ENCODE peak calls at places on chromosome 20, in six cellular contexts. R, U, T, E, S and L are unnamed samples. For H3K9me3 and H3K79me1, the result is how much of the 10 kb centered on the place peaks cover.

GRCh38 chr20:52127309-52127708 is 64.3 kb downstream of the ZFP64 start:
- DNase-seq in T (no peak), S (no peak), U (no peak), E (no peak), R (no peak), L (no peak)

GRCh38 chr20:50346372-50347347 is 156.0 kb downstream of the CEBPB start:
- DNase-seq in S (no peak), E (peak), T (no peak), R (peak), U (no peak), L (no peak)

GRCh38 chr20:18695175-18695574 is 107.3 kb downstream of the DTD1 start:
- DNase-seq in T (no peak), E (no peak), R (no peak), U (no peak), S (no peak), L (no peak)

GRCh38 chr20:13212750-13213149 is 8.3 kb upstream of the ISM1 start:
- DNase-seq in E (no peak), T (no peak), U (no peak), R (peak), S (peak), L (no peak)

GRCh38 chr20:35650632-35651031 is 14.1 kb downstream of the CPNE1 start:
- DNase-seq in U (no peak), T (no peak), E (no peak), S (no peak), R (no peak), L (no peak)

GRCh38 chr20:3209023-3209945 is at the start of gene ITPA:
- DNase-seq in S (peak), R (peak), E (peak), T (peak), U (peak), L (peak)

GRCh38 chr20:8670900-8671229 is 398.0 kb upstream of the PLCB4 start:
- DNase-seq in U (no peak), T (no peak), S (no peak), R (no peak), E (no peak), L (no peak)

GRCh38 chr20:19815553-19815991 is 57.5 kb downstream of the RIN2 start:
- DNase-seq in E (peak), U (no peak), T (no peak), S (peak), R (peak), L (no peak)

GRCh38 chr20:60835883-60836282 is 416.2 kb upstream of the CDH4 start:
- DNase-seq in E (no peak), R (no peak), T (no peak), S (no peak), U (no peak), L (no peak)

GRCh38 chr20:3239026-3239866 is at the start of gene SLC4A11:
- DNase-seq in E (peak), R (peak), U (peak), T (peak), S (peak), L (peak)

GRCh38 chr20:16951876-16952275 is 203.7 kb downstream of the OTOR start:
- DNase-seq in E (no peak), R (no peak), S (peak), T (no peak), U (no peak), L (no peak)

GRCh38 chr20:11261533-11262000 is 587.8 kb upstream of the JAG1 start:
- DNase-seq in T (no peak), S (no peak), R (peak), U (no peak), E (peak), L (no peak)

GRCh38 chr20:64010711-64011237 is 25.2 kb upstream of the C20orf204 start:
- DNase-seq in U (no peak), S (no peak), T (no peak), E (peak), R (no peak), L (no peak)

GRCh38 chr20:25076731-25077609 is 5.0 kb downstream of the VSX1 start:
- DNase-seq in R (no peak), E (peak), S (peak), T (peak), U (no peak), L (no peak)

GRCh38 chr20:59149678-59150504 is 13.7 kb upstream of the ZNF831 start:
- DNase-seq in E (no peak), T (no peak), U (no peak), R (no peak), S (peak), L (no peak)

DNA sequence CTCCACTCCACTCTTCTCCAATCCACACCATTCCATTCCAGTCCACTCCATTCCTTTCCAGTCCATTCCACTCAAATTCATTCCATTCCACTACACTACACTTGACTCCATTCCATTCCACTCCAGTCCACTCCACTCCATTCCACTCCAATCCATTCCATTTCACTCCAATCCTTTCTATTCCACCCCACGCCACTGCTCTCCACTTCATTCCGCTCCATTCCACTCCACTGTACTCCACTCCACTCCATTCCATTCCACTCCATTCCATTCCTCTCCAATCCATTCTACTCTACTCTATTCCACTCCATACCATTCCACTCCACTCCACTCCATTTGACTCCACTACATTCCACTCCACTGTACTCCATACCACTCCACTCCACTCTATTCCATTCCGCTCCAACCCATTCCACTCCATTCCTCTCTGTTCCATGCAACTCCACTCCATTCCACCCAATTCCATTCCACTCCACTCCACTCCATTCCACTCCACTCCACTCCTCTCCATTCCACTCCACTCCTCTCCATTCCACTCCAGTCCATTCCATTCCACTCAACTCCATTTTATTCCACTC is 23.4 kb upstream of the DEFB125 start:
- DNase-seq in R (no peak), E (no peak), S (no peak), T (no peak), U (no peak), L (no peak)
- H3K9me3 ChIP-seq in R (under half), E (under half), S (under half), T (half or more), U (under half), L (half or more)

GRCh38 chr20:48761023-48761785 is 66.6 kb downstream of the PREX1 start:
- DNase-seq in T (no peak), S (no peak), U (no peak), R (no peak), E (no peak), L (no peak)
- H3K79me1 ChIP-seq in T (under half), S (under half), U (under half), R (under half), E (under half), L (under half)

GRCh38 chr20:62957136-62958117 is 4.9 kb downstream of the SLC17A9 start:
- DNase-seq in T (no peak), U (no peak), S (no peak), R (no peak), E (no peak), L (no peak)
- H3K9me3 ChIP-seq in T (under half), U (under half), S (under half), R (under half), E (under half), L (under half)

DNA sequence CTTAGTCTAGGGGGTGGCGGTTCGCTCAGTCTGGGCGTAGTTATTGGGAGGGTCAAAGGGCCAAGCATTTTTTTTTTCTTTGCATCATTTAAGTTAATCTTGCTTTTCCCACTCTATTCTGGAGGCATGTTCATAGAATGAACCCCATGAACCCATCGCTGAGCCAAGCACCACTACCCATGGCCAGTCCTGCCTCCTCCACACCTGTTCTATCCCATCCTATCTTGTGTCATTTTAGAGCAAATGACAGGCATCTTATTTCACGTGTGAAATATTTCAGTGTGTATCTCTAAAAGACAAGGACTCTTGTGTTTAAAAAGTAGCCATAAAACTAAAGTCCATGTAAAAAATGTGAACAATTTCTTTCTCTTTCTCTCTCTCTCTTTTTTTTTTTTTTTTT is 13.9 kb downstream of the SRC start:
- DNase-seq in E (no peak), U (no peak), T (no peak), S (no peak), R (no peak), L (no peak)
- H3K79me1 ChIP-seq in E (half or more), U (under half), T (under half), S (under half), R (half or more), L (under half)

GRCh38 chr20:47453167-47453782 is 48.4 kb upstream of the NCOA3 start:
- DNase-seq in E (peak), T (no peak), R (peak), S (peak), U (no peak), L (no peak)
- H3K9me3 ChIP-seq in E (under half), T (under half), R (under half), S (under half), U (under half), L (under half)

GRCh38 chr20:48752963-48753362 is 74.8 kb downstream of the PREX1 start:
- DNase-seq in R (no peak), S (no peak), T (no peak), U (no peak), E (no peak), L (no peak)
- H3K79me1 ChIP-seq in R (under half), S (under half), T (under half), U (under half), E (under half), L (under half)

GRCh38 chr20:15419856-15420255 is 1082.4 kb upstream of the FLRT3 start:
- DNase-seq in R (no peak), E (no peak), S (no peak), U (no peak), T (no peak), L (no peak)

DNA sequence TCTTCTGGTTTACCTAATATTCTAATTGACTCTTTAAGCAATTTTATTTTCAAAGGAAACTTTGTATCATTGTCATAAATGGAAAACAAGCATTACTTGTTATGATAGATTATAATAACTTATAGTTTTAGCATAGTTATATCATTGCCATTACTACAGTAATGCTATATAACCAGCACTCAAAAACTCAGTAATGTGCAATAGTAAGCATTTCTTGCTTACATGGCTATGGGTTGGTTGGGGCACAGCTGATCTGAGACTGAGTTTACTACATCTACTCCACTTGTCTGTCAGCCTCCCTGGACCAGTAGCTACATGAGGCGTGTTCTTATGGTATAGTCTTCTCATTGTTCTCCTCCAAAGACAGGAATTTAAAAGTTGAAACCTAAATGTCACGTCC is 1085.6 kb upstream of the FLRT3 start:
- DNase-seq in E (no peak), T (no peak), R (no peak), S (no peak), U (no peak), L (no peak)
- H3K9me3 ChIP-seq in E (under half), T (under half), R (under half), S (under half), U (under half), L (under half)

DNA sequence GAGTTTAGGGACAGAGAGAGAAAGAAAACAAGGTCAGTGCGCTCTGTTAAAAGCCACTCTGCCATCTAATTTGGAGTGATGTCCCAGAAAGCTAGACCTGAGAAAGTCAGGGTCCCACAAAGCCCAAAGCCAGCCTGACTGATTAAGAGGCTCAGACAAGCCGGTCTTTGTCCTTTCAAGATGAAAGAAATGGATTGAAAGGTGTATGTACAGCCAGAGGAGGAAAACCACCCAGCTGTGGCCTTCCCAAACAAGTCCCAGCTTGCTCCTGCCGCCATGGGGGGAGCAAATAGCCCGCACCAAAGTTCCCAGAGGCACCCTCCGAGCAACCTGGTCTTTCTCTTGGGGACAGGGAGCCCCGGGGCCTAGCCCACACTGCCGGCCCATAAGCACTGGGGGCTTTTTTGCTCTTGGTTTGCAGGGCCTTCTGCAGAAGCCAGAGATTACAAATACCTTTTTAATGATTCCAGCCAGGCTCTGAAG is 3.3 kb downstream of the BMP7 start:
- DNase-seq in E (no peak), T (no peak), R (no peak), U (no peak), S (no peak), L (no peak)
- H3K79me1 ChIP-seq in E (under half), T (under half), R (under half), U (under half), S (under half), L (under half)

DNA sequence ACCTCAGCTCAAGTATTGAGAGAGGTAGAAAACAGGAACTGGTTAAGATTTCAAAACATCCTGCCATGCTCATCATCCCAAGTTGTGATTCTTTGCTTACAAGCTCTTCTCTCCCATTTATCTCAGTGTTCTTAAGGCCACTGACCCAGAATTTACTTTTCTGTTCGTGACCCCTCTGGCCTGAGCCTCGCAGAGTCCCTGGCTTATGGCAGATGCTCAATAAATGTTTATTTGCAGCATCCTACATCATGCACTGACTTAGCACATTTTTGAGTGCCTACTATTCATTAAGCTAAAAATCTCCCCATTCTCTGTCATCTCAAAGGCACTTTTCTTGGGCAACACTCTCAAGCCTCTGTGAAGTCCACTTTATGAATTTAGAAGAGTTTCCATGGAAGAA is 33.4 kb upstream of the MC3R start:
- DNase-seq in U (no peak), T (no peak), S (no peak), E (no peak), R (no peak), L (no peak)
- H3K9me3 ChIP-seq in U (half or more), T (half or more), S (under half), E (under half), R (under half), L (under half)

GRCh38 chr20:37349517-37350491 is 3.9 kb downstream of the SRC start:
- DNase-seq in T (peak), S (peak), R (peak), U (no peak), E (peak), L (no peak)

GRCh38 chr20:37348643-37349516 is 2.9 kb downstream of the SRC start:
- DNase-seq in T (no peak), U (no peak), R (no peak), E (no peak), S (no peak), L (no peak)

GRCh38 chr20:37352611-37352980 is 6.7 kb downstream of the SRC start:
- DNase-seq in T (no peak), E (no peak), S (no peak), U (no peak), R (no peak), L (no peak)

GRCh38 chr20:37351689-37352610 is 6.0 kb downstream of the SRC start:
- DNase-seq in S (no peak), T (no peak), U (no peak), R (no peak), E (no peak), L (no peak)

DNA sequence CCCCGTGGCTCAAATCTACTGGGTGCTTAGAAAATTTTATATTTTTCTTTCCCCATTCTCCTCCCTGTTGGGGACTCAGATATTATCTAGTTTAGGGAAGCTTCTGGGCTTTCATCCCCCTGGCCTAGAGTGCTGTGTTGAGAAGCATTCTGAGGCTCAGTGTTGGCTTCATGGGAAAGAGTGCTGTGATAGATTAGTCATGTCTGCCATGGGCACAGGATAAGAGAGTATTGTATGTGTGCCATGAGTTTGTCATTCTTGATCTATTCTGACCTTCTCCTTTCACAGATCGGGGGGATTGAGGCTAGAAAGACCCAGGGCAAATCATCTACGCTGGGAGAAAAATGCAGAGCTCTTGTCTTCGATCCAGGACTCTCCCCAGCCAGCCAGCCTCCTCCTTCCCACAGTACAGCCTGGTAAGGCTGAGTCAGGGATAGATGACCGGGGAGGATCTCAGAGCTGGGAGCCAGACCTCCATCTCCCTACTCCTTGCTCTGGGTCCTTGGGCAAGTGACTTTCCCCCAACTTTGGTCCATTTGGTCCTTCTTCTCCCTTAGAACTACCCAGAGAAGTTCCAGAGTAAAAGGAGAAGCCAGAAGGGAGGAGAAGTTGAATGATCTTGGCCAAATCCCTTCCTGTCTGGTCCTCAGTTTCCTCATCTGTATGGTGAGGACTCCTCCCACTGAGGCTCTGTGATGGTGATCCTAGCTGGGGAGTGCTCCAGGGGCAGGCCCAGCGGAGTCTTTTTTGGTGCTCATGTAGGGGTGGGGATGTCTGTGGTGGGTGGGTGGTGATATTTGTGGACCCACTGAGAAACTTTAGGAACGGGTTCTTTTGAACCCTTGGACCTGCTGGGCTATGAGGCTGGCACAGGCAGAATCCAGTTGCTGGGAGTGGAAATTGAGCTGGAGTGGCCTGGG is 5.0 kb downstream of the SRC start:
- DNase-seq in E (no peak), R (no peak), S (no peak), T (no peak), U (no peak), L (no peak)
- H3K79me1 ChIP-seq in E (half or more), R (half or more), S (under half), T (under half), U (under half), L (under half)